ENCODE peak calls at places on chromosome 2, in six cellular contexts. Q is NCI-H460, U is nucleus accumbens, C is breast epithelium, F is SHP77, T is EL. X is an unnamed sample.

GRCh38 chr2:45616663-45617411 is 5.8 kb upstream of the SRBD1 start:
- DNase-seq in Q (peak; percentile 49), U (no peak), C (no peak), F (no peak), T (peak; percentile 39), X (peak; percentile 36)

GRCh38 chr2:105775809-105776559 is 31.3 kb downstream of the NCK2 start:
- DNase-seq in Q (no peak), U (no peak), C (no peak), F (no peak), T (no peak), X (no peak)

GRCh38 chr2:46796843-46797625 is 118.6 kb downstream of the MCFD2 start:
- DNase-seq in Q (no peak), U (no peak), C (no peak), F (no peak), T (no peak), X (no peak)

GRCh38 chr2:9771481-9772017 is 71.7 kb upstream of the TAF1B start:
- DNase-seq in Q (no peak), U (no peak), C (peak; percentile 47), F (no peak), T (peak; percentile 38), X (peak; percentile 57)

GRCh38 chr2:189234991-189235390 is 55.4 kb upstream of the COL5A2 start:
- DNase-seq in Q (no peak), U (no peak), C (no peak), F (no peak), T (peak; percentile 31), X (no peak)

GRCh38 chr2:74779587-74780135 is 54.3 kb upstream of the HK2 start:
- DNase-seq in Q (no peak), U (no peak), C (no peak), F (no peak), T (no peak), X (no peak)

GRCh38 chr2:198102120-198102519 is 297.7 kb downstream of the PLCL1 start:
- DNase-seq in Q (no peak), U (no peak), C (no peak), F (no peak), T (no peak), X (no peak)

GRCh38 chr2:203626952-203627681 is 79.3 kb upstream of the CD28 start:
- DNase-seq in Q (no peak), U (no peak), C (no peak), F (no peak), T (peak; percentile 46), X (peak; percentile 87)

GRCh38 chr2:7225848-7226247 is 308.6 kb downstream of the RNF144A start:
- DNase-seq in Q (no peak), U (no peak), C (no peak), F (no peak), T (no peak), X (no peak)

GRCh38 chr2:25341753-25342371 is at the start of gene DNMT3A:
- DNase-seq in Q (peak; percentile 47), U (peak; percentile 50), C (peak; percentile 63), F (peak; percentile 32), T (peak; percentile 57), X (peak; percentile 63)

GRCh38 chr2:241777686-241778627 is 1.3 kb downstream of the GAL3ST2 start:
- DNase-seq in Q (no peak), U (no peak), C (no peak), F (no peak), T (no peak), X (no peak)

GRCh38 chr2:159204381-159204780 is 82.1 kb downstream of the WDSUB1 start:
- DNase-seq in Q (no peak), U (no peak), C (no peak), F (no peak), T (no peak), X (no peak)

GRCh38 chr2:97797355-97797754 is 84.0 kb downstream of the ZAP70 start:
- DNase-seq in Q (no peak), U (no peak), C (no peak), F (no peak), T (no peak), X (no peak)

GRCh38 chr2:30803281-30803680 is 4.0 kb downstream of the CAPN13 start:
- DNase-seq in Q (no peak), U (no peak), C (no peak), F (no peak), T (no peak), X (no peak)

GRCh38 chr2:215882689-215883088 is 130.7 kb downstream of the MREG start:
- DNase-seq in Q (no peak), U (no peak), C (no peak), F (no peak), T (peak; percentile 46), X (no peak)

GRCh38 chr2:70978388-70979357 is at the start of gene ANKRD53:
- DNase-seq in Q (no peak), U (no peak), C (peak; percentile 48), F (no peak), T (peak; percentile 39), X (peak; percentile 57)

GRCh38 chr2:102478686-102479470 is 5.9 kb downstream of the SLC9A4 start:
- DNase-seq in Q (no peak), U (no peak), C (no peak), F (no peak), T (no peak), X (no peak)